ENCODE peak calls at places on chromosomes 7 and 10, in seven cellular contexts. One of them, this sample, is unnamed.

GRCh38 chr7:101315336-101315735 is 6.3 kb downstream of the IFT22 start:
- DNase-seq in uterus: no peak
- DNase-seq in tibial artery: no peak
- DNase-seq in PC-3: peak
- DNase-seq in left ventricle myocardium superior: no peak
- DNase-seq in heart right ventricle: no peak
- DNase-seq in AG09309: no peak
- DNase-seq in this sample: no peak

GRCh38 chr7:142248166-142249160 is 9.4 kb downstream of the PRSS58 start:
- DNase-seq in tibial artery: no peak
- DNase-seq in left ventricle myocardium superior: no peak
- DNase-seq in PC-3: no peak
- DNase-seq in heart right ventricle: no peak
- DNase-seq in AG09309: no peak
- DNase-seq in uterus: no peak
- DNase-seq in this sample: no peak

GRCh38 chr7:29289156-29290021 is 94.8 kb downstream of the CHN2 start:
- DNase-seq in PC-3: no peak
- DNase-seq in uterus: no peak
- DNase-seq in heart right ventricle: no peak
- DNase-seq in AG09309: no peak
- DNase-seq in tibial artery: no peak
- DNase-seq in left ventricle myocardium superior: peak
- DNase-seq in this sample: peak

GRCh38 chr7:29606287-29606721 is 42.7 kb downstream of the PRR15 start:
- DNase-seq in PC-3: peak
- DNase-seq in AG09309: no peak
- DNase-seq in tibial artery: no peak
- DNase-seq in left ventricle myocardium superior: no peak
- DNase-seq in uterus: peak
- DNase-seq in heart right ventricle: no peak
- DNase-seq in this sample: no peak

GRCh38 chr7:85471740-85472139 is 284.9 kb upstream of the SEMA3D start:
- DNase-seq in left ventricle myocardium superior: no peak
- DNase-seq in AG09309: peak
- DNase-seq in tibial artery: no peak
- DNase-seq in uterus: no peak
- DNase-seq in heart right ventricle: no peak
- DNase-seq in PC-3: no peak
- DNase-seq in this sample: no peak

GRCh38 chr7:51430480-51431086 is 114.0 kb upstream of the COBL start:
- DNase-seq in heart right ventricle: peak
- DNase-seq in AG09309: peak
- DNase-seq in uterus: no peak
- DNase-seq in left ventricle myocardium superior: no peak
- DNase-seq in tibial artery: no peak
- DNase-seq in PC-3: peak
- DNase-seq in this sample: no peak

GRCh38 chr7:154409703-154410311 is 357.6 kb downstream of the DPP6 start:
- DNase-seq in heart right ventricle: peak
- DNase-seq in tibial artery: no peak
- DNase-seq in uterus: peak
- DNase-seq in AG09309: no peak
- DNase-seq in left ventricle myocardium superior: no peak
- DNase-seq in PC-3: peak
- DNase-seq in this sample: no peak

GRCh38 chr7:5997210-5997808 is 11.5 kb downstream of the PMS2 start:
- DNase-seq in left ventricle myocardium superior: no peak
- DNase-seq in AG09309: no peak
- DNase-seq in tibial artery: no peak
- DNase-seq in uterus: peak
- DNase-seq in PC-3: peak
- DNase-seq in heart right ventricle: peak
- DNase-seq in this sample: peak

GRCh38 chr7:85685901-85686300 is 499.0 kb upstream of the SEMA3D start:
- DNase-seq in heart right ventricle: no peak
- DNase-seq in tibial artery: no peak
- DNase-seq in uterus: no peak
- DNase-seq in left ventricle myocardium superior: no peak
- DNase-seq in AG09309: no peak
- DNase-seq in PC-3: peak
- DNase-seq in this sample: no peak

GRCh38 chr10:14371616-14372015 is 40.9 kb upstream of the FRMD4A start:
- DNase-seq in uterus: no peak
- DNase-seq in PC-3: no peak
- DNase-seq in heart right ventricle: no peak
- DNase-seq in tibial artery: no peak
- DNase-seq in left ventricle myocardium superior: no peak
- DNase-seq in AG09309: no peak
- DNase-seq in this sample: no peak

GRCh38 chr7:22094413-22095304 is 149.0 kb upstream of the CDCA7L start:
- DNase-seq in PC-3: no peak
- DNase-seq in left ventricle myocardium superior: no peak
- DNase-seq in tibial artery: no peak
- DNase-seq in AG09309: peak
- DNase-seq in uterus: no peak
- DNase-seq in heart right ventricle: no peak
- DNase-seq in this sample: no peak

GRCh38 chr10:124577651-124578050 is 116.0 kb downstream of the LHPP start:
- DNase-seq in heart right ventricle: no peak
- DNase-seq in PC-3: no peak
- DNase-seq in AG09309: no peak
- DNase-seq in tibial artery: peak
- DNase-seq in left ventricle myocardium superior: no peak
- DNase-seq in uterus: no peak
- DNase-seq in this sample: no peak